ENCODE peak calls at places on chromosomes 13 and 19, in seven cellular contexts. Q is mucosa of descending colon, S is body of pancreas, A is WERI-Rb-1, E is pancreas, C is mammary epithelial cell, O is keratinocyte. N is an unnamed sample.

GRCh38 chr19:51564791-51565190 is 6.3 kb upstream of the ZNF175 start:
- DNase-seq in C (no peak), O (no peak), Q (no peak), S (no peak), A (no peak), E (no peak), N (no peak)

GRCh38 chr13:40139896-40140520 is 484.5 kb downstream of the COG6 start:
- DNase-seq in A (no peak), S (no peak), E (no peak), O (no peak), Q (no peak), C (no peak), N (no peak)

GRCh38 chr19:55086730-55087541 is 11.3 kb downstream of the EPS8L1 start:
- DNase-seq in E (peak), S (peak), C (no peak), A (peak), Q (peak), O (no peak), N (peak)

GRCh38 chr19:28213476-28214082 is 999.4 kb downstream of the UQCRFS1 start:
- DNase-seq in C (no peak), A (peak), S (no peak), O (no peak), E (no peak), Q (no peak), N (no peak)

GRCh38 chr13:110411316-110412105 is 104.4 kb downstream of the COL4A2 start:
- DNase-seq in E (no peak), S (no peak), O (no peak), C (no peak), Q (no peak), A (no peak), N (peak)

GRCh38 chr19:2575734-2576481 is 100.0 kb downstream of the GADD45B start:
- DNase-seq in S (peak), A (no peak), E (peak), C (no peak), Q (peak), O (no peak), N (peak)

GRCh38 chr13:76852991-76853390 is 33.2 kb downstream of the KCTD12 start:
- DNase-seq in E (no peak), C (peak), A (no peak), O (no peak), S (no peak), Q (no peak), N (peak)

GRCh38 chr13:106036870-106037269 is 498.6 kb downstream of the EFNB2 start:
- DNase-seq in O (no peak), C (no peak), Q (peak), A (peak), S (no peak), E (peak), N (no peak)

GRCh38 chr19:35458821-35459391 is 10.8 kb downstream of the FFAR2 start:
- DNase-seq in S (peak), O (no peak), C (no peak), Q (peak), E (peak), A (no peak), N (no peak)

GRCh38 chr13:104025303-104025702 is 959.1 kb upstream of the SLC10A2 start:
- DNase-seq in S (no peak), O (no peak), A (no peak), E (no peak), Q (no peak), C (no peak), N (no peak)

DNA sequence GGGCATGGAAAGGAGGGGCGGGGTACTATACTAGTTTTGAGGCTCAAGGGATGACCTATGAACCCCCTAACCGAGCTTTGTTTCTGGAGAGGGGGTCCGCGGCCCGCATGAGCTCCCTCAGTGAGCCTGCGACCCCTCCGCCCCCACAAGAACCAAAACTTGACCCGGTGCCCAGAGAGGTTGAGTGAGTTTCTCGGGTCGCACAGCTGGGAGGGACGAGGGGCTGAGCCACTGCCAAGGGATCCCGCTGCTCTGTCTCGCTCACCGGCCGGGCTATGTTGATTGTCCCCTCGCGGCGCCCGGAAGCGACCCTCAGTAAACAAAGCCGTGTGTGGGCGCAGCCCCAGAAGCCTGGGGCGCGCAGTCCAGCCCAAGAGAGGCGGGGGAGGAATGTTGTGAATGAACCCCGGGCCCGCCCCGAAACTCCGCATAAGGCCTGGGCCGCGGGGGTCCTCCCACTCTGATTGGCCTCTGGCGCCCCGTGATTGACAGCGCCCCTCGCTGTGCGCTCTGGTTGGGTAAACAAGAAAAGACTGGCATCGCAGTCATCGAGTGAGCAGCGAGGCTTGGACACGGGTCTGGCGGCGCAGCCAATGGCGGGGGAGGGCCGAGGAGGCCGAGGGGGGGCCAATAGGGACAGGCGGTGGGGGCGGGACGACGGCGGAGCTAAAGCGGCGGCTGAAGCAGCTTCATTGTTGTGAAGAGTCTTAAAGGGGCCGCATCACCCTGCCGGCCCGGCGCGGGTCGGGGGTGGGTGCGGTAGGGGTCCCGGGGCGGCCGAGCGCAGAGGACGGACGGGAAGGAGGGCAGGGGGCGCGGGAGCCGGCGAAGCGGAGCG is at the start of gene ZSWIM4:
- DNase-seq in E (peak), Q (peak), S (peak), C (peak), O (peak), A (peak), N (peak)
- TF ChIP-seq CTCF in E (no peak), Q (no peak), S (no peak), C (no peak), O (no peak), A (no peak), N (no peak)

DNA sequence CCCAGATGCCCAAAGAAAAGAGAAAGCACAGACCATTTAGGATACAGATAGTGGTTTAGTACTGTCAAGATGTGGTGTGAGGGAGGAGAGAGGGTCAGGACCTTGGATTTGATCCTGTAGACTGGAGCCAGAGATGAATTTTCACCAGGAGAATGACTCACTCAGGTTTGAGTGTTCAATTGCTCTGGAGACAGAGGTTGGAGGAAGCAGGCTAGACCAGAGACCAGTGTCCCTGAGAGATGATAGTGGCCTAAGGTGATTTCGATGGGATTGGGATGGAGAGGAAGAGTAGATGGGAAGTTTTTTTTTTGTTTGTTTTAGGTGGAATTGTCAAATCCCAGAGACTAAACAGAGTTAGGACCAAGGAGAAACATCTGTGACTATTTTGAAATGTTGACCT is 2.3 kb downstream of the CEBPG start:
- DNase-seq in A (no peak), S (no peak), Q (no peak), E (no peak), C (peak), O (no peak), N (no peak)
- H3K4me3 ChIP-seq in A (no peak), S (no peak), Q (no peak), E (no peak), C (peak), O (peak), N (no peak)

GRCh38 chr19:40191836-40192646 is 815 bp downstream of the MAP3K10 start:
- DNase-seq in O (no peak), S (peak), C (no peak), E (peak), Q (peak), A (peak), N (no peak)
- TF ChIP-seq CTCF in O (no peak), S (no peak), C (no peak), E (no peak), Q (no peak), A (peak), N (no peak)

DNA sequence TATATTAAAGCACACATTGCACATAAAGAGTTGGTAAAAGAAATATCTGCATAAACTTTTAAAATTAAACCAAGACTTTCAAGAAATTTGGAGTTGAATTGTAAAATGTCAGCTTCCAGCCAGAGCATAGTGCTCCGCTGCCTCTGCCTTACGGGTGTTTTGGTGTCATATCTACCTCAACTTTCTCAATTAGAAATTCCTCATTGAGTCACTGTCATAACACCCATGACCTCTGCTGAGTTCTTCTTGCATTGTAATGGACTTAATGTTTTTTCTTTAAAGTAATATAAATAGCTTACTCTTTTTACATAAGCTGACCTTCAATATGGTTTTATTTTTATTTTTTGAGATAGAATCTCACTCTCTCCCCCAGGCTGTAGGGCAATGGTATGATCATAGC is 551.0 kb upstream of the NBEA start:
- DNase-seq in Q (no peak), A (no peak), E (no peak), O (no peak), S (no peak), C (peak), N (peak)
- H3K4me3 ChIP-seq in Q (no peak), A (no peak), E (no peak), O (no peak), S (no peak), C (no peak), N (no peak)

DNA sequence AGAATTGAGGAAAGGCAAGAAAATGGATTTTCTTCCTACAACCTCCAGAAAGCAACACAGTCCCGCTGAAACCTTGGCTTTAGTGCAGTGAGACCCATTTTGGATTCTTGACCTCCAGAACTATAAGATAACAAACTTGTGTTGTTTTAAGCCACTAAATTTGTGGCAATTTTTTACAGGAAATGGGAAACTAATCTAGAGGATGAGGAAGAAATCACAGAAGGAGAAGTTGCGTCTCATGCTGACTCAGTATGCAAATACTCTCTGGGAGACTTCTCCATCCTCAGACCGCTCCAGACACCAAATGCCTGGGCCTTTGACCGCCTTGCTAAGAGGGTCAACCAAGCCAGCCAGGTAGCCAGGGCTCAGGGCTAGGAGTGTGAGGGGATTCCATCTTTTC is 13.1 kb upstream of the CEACAM16 start:
- DNase-seq in C (no peak), E (peak), A (no peak), O (no peak), Q (no peak), S (no peak), N (no peak)
- TF ChIP-seq CTCF in C (no peak), E (no peak), A (no peak), O (no peak), Q (no peak), S (no peak), N (no peak)

GRCh38 chr13:43246382-43246781 is 223.0 kb downstream of the DNAJC15 start:
- DNase-seq in S (no peak), C (no peak), Q (no peak), O (no peak), A (no peak), E (peak), N (no peak)
- H3K4me3 ChIP-seq in S (no peak), C (no peak), Q (no peak), O (no peak), A (no peak), E (no peak), N (no peak)

GRCh38 chr19:57888494-57889231 is at the start of gene ZNF814:
- DNase-seq in A (peak), C (peak), Q (peak), S (peak), E (peak), O (peak), N (peak)
- TF ChIP-seq CTCF in A (no peak), C (no peak), Q (no peak), S (no peak), E (no peak), O (peak), N (no peak)

GRCh38 chr13:35526577-35526976 is 50.1 kb upstream of the MAB21L1 start:
- DNase-seq in C (no peak), A (no peak), S (no peak), O (no peak), Q (no peak), E (peak), N (no peak)
- H3K4me3 ChIP-seq in C (no peak), A (no peak), S (no peak), O (no peak), Q (no peak), E (no peak), N (no peak)

DNA sequence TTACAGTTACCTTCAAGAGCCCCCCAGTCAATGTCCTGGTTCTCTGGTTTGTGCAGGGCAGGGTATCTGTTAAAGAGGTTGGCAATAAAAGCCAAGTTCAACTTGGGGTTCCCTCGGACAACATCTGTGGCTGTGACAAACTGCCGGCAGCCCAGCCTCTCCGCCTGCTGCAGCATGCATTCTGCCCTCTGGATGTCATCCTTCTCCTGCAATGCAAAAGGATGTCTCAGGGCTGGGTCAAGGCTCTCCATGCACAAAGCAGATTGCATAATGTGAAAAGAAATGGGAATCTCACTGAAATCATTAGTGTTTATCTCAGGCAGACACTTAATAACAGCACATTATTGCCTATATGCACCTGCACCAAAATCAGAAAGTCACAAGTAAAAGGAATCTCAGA is 35.1 kb downstream of the LCP1 start:
- DNase-seq in C (peak), O (no peak), S (no peak), E (no peak), A (peak), Q (no peak), N (no peak)
- TF ChIP-seq CTCF in C (no peak), O (peak), S (no peak), E (no peak), A (peak), Q (no peak), N (peak)

N was measured in astrocyte of the cerebellum.